ENCODE peak calls at places on chromosomes 2 and 18, in four cellular contexts. H, U, O and C are unnamed samples.

GRCh38 chr2:188607501-188607900 is 315.8 kb downstream of the GULP1 start:
- DNase-seq in U (no peak), O (peak; percentile 61), H (no peak), C (peak; percentile 63)

GRCh38 chr2:238290079-238290478 is 1.7 kb upstream of the PER2 start:
- DNase-seq in U (no peak), H (no peak), O (peak; percentile 43), C (peak; percentile 22)

GRCh38 chr2:107588181-107588580 is 238.5 kb upstream of the RGPD4 start:
- DNase-seq in U (no peak), O (no peak), H (no peak), C (no peak)

GRCh38 chr18:68740966-68741365 is 26.1 kb upstream of the TMX3 start:
- DNase-seq in H (no peak), U (no peak), O (no peak), C (no peak)

GRCh38 chr2:111537078-111537620 is 346.8 kb downstream of the ANAPC1 start:
- DNase-seq in U (no peak), H (no peak), O (no peak), C (no peak)

GRCh38 chr2:230721712-230722111 is 9.1 kb downstream of the CAB39 start:
- DNase-seq in H (no peak), U (peak; percentile 17), O (no peak), C (peak; percentile 38)

GRCh38 chr2:47237375-47238357 is 82.6 kb upstream of the STPG4 start:
- DNase-seq in H (no peak), O (peak; percentile 74), U (no peak), C (no peak)

GRCh38 chr2:175605989-175606841 is 395.9 kb downstream of the LNPK start:
- DNase-seq in U (peak; percentile 53), H (no peak), O (no peak), C (no peak)

GRCh38 chr2:71693286-71694270 is 240.2 kb downstream of the DYSF start:
- DNase-seq in O (no peak), H (no peak), U (no peak), C (no peak)

GRCh38 chr2:241519669-241520068 is 11.3 kb upstream of the STK25 start:
- DNase-seq in O (no peak), H (no peak), U (no peak), C (no peak)

GRCh38 chr2:217877866-217878265 is 124.9 kb downstream of the TNS1 start:
- DNase-seq in H (no peak), U (no peak), O (no peak), C (no peak)

GRCh38 chr2:69147841-69148533 is 135.0 kb downstream of the ANTXR1 start:
- DNase-seq in O (no peak), H (no peak), U (no peak), C (no peak)

GRCh38 chr2:100670232-100670631 is 107.4 kb downstream of the PDCL3 start:
- DNase-seq in H (no peak), O (no peak), U (no peak), C (peak; percentile 12)

GRCh38 chr18:59446012-59446411 is 86.9 kb upstream of the LMAN1 start:
- DNase-seq in H (no peak), U (peak; percentile 31), O (peak; percentile 52), C (peak; percentile 35)

GRCh38 chr2:71961289-71962027 is 186.2 kb downstream of the CYP26B1 start:
- DNase-seq in O (no peak), U (no peak), H (no peak), C (no peak)

GRCh38 chr2:162706770-162707169 is 131.8 kb downstream of the KCNH7 start:
- DNase-seq in O (no peak), H (no peak), U (no peak), C (no peak)

GRCh38 chr2:207660994-207661393 is 35.8 kb upstream of the METTL21A start:
- DNase-seq in O (no peak), H (no peak), U (no peak), C (no peak)

GRCh38 chr2:239876241-239876947 is 148.7 kb downstream of the NDUFA10 start:
- DNase-seq in O (no peak), U (no peak), H (no peak), C (no peak)

GRCh38 chr2:200737585-200737984 is 74.1 kb upstream of the BZW1 start:
- DNase-seq in H (no peak), O (no peak), U (no peak), C (no peak)

GRCh38 chr2:47179325-47179724 is 24.2 kb upstream of the STPG4 start:
- DNase-seq in U (no peak), H (no peak), O (no peak), C (no peak)

GRCh38 chr2:126085396-126085795 is 570.6 kb upstream of the GYPC start:
- DNase-seq in U (no peak), O (no peak), H (no peak), C (no peak)

GRCh38 chr2:69243652-69244051 is 143.4 kb downstream of the GFPT1 start:
- DNase-seq in O (no peak), H (no peak), U (no peak), C (no peak)

GRCh38 chr2:218895758-218896500 is 15.3 kb downstream of the WNT10A start:
- DNase-seq in O (no peak), H (no peak), U (no peak), C (peak; percentile 73)

GRCh38 chr18:34493566-34494358 is 216.3 kb upstream of the DTNA start:
- DNase-seq in U (peak; percentile 4), H (no peak), O (peak; percentile 15), C (no peak)

GRCh38 chr18:3889803-3890202 is 439.8 kb downstream of the TGIF1 start:
- DNase-seq in O (peak; percentile 91), H (no peak), U (peak; percentile 29), C (peak; percentile 90)

GRCh38 chr18:78704960-78705600 is 274.5 kb upstream of the SALL3 start:
- DNase-seq in H (no peak), O (no peak), U (no peak), C (no peak)

GRCh38 chr18:12745095-12745820 is 42.4 kb downstream of the PSMG2 start:
- DNase-seq in U (peak; percentile 44), O (no peak), H (no peak), C (no peak)

GRCh38 chr2:203404996-203405395 is 76.8 kb downstream of the ABI2 start:
- DNase-seq in H (no peak), U (peak; percentile 12), O (peak; percentile 60), C (peak; percentile 75)

GRCh38 chr2:33013684-33014110 is 66.9 kb downstream of the LTBP1 start:
- DNase-seq in U (no peak), O (peak; percentile 58), H (no peak), C (peak; percentile 16)

GRCh38 chr2:1607971-1608688 is 136.2 kb downstream of the PXDN start:
- DNase-seq in H (no peak), O (no peak), U (no peak), C (peak; percentile 63)

GRCh38 chr2:16739778-16740581 is 74.3 kb upstream of the CYRIA start:
- DNase-seq in H (no peak), O (no peak), U (no peak), C (no peak)

GRCh38 chr2:21042958-21043743 is 722 bp downstream of the APOB start:
- DNase-seq in U (peak; percentile 67), H (peak; percentile 45), O (peak; percentile 38), C (peak; percentile 21)

GRCh38 chr18:51653507-51654213 is 456.2 kb upstream of the MEX3C start:
- DNase-seq in O (no peak), H (no peak), U (no peak), C (no peak)

GRCh38 chr2:54574107-54574859 is 118.2 kb downstream of the SPTBN1 start:
- DNase-seq in H (peak; percentile 65), U (no peak), O (no peak), C (peak; percentile 22)

GRCh38 chr2:199524689-199525574 is 67.2 kb upstream of the SATB2 start:
- DNase-seq in H (no peak), O (no peak), U (no peak), C (no peak)

GRCh38 chr2:46942143-46942526 is 26.5 kb upstream of the MCFD2 start:
- DNase-seq in O (no peak), U (peak; percentile 34), H (peak; percentile 72), C (peak; percentile 27)

GRCh38 chr2:62014102-62014501 is 108.6 kb downstream of the COMMD1 start:
- DNase-seq in H (no peak), U (peak; percentile 47), O (peak; percentile 83), C (peak; percentile 30)